ENCODE peak calls at places on chromosomes 11 and 22, in four cellular contexts. M is kidney, D is H9, Y is transverse colon. V is an unnamed sample.

GRCh38 chr11:58434217-58434616 is 6.3 kb upstream of the OR5B2 start:
- DNase-seq in M (no peak), Y (no peak), D (no peak), V (no peak)

GRCh38 chr22:32352681-32353080 is 5.0 kb upstream of the RFPL3 start:
- DNase-seq in D (no peak), M (no peak), Y (no peak), V (no peak)

GRCh38 chr11:57363131-57363530 is 17.8 kb downstream of the PRG3 start:
- DNase-seq in Y (no peak), D (no peak), M (no peak), V (no peak)

GRCh38 chr11:1205121-1205986 is 17.5 kb upstream of the MUC5B start:
- DNase-seq in Y (peak), D (peak), M (peak), V (peak)

GRCh38 chr11:33646629-33647028 is 54.0 kb downstream of the C11orf91 start:
- DNase-seq in Y (no peak), M (no peak), D (no peak), V (no peak)

GRCh38 chr11:97815667-97816066 is 1205.1 kb upstream of the CNTN5 start:
- DNase-seq in Y (no peak), D (no peak), M (no peak), V (no peak)

GRCh38 chr11:96964661-96965060 is 574.8 kb downstream of the JRKL start:
- DNase-seq in D (no peak), M (no peak), Y (no peak), V (no peak)

GRCh38 chr22:40414306-40414705 is 43.9 kb downstream of the SGSM3 start:
- DNase-seq in M (no peak), Y (no peak), D (no peak), V (no peak)

GRCh38 chr11:11706022-11706421 is 84.2 kb upstream of the GALNT18 start:
- DNase-seq in Y (no peak), M (no peak), D (peak), V (no peak)

GRCh38 chr11:85718126-85718943 is 32.3 kb upstream of the CCDC89 start:
- DNase-seq in M (no peak), D (no peak), Y (no peak), V (no peak)

GRCh38 chr11:46099973-46100335 is 21.3 kb downstream of the PHF21A start:
- DNase-seq in Y (no peak), D (no peak), M (no peak), V (no peak)

GRCh38 chr11:19739872-19740271 is 27.2 kb downstream of the NAV2 start:
- DNase-seq in D (peak), Y (peak), M (no peak), V (no peak)

GRCh38 chr11:101458161-101458560 is 125.6 kb downstream of the TRPC6 start:
- DNase-seq in D (no peak), Y (no peak), M (no peak), V (no peak)

GRCh38 chr11:57047610-57048009 is 58.9 kb downstream of the OR5AK2 start:
- DNase-seq in Y (no peak), M (no peak), D (no peak), V (no peak)

GRCh38 chr11:69924308-69925161 is 105.3 kb upstream of the FGF3 start:
- DNase-seq in M (peak), D (no peak), Y (no peak), V (no peak)

GRCh38 chr22:41976961-41977566 is 7.8 kb downstream of the SEPTIN3 start:
- DNase-seq in M (no peak), Y (no peak), D (no peak), V (no peak)

GRCh38 chr22:26612652-26613051 is 5.2 kb downstream of the CRYBB1 start:
- DNase-seq in M (no peak), D (no peak), Y (no peak), V (no peak)

GRCh38 chr11:68053981-68054812 is 15.4 kb downstream of the TCIRG1 start:
- DNase-seq in Y (no peak), M (no peak), D (no peak), V (no peak)

GRCh38 chr11:32584921-32585320 is 1.3 kb downstream of the EIF3M start:
- DNase-seq in M (no peak), D (no peak), Y (no peak), V (no peak)

GRCh38 chr11:97461934-97462333 is 1072.1 kb downstream of the JRKL start:
- DNase-seq in M (peak), Y (no peak), D (no peak), V (no peak)

GRCh38 chr11:73625690-73626318 is 20.6 kb upstream of the PLEKHB1 start:
- DNase-seq in Y (peak), M (peak), D (peak), V (no peak)

GRCh38 chr11:33258631-33259184 is 1.5 kb downstream of the HIPK3 start:
- DNase-seq in Y (no peak), M (no peak), D (no peak), V (no peak)

GRCh38 chr11:122141757-122142156 is 25.7 kb upstream of the BLID start:
- DNase-seq in Y (no peak), D (no peak), M (no peak), V (no peak)

GRCh38 chr11:68159161-68159560 is 38.0 kb upstream of the CHKA start:
- DNase-seq in Y (no peak), D (no peak), M (no peak), V (no peak)

GRCh38 chr11:104918113-104918824 is 20.0 kb upstream of the CASP12 start:
- DNase-seq in D (no peak), M (no peak), Y (no peak), V (no peak)

GRCh38 chr11:6249822-6250555 is 9.6 kb upstream of the CCKBR start:
- DNase-seq in Y (peak), M (no peak), D (no peak), V (no peak)

GRCh38 chr22:26894766-26895485 is 237.5 kb downstream of the MIAT start:
- DNase-seq in Y (no peak), M (no peak), D (no peak), V (peak)

GRCh38 chr11:14687943-14688627 is 44.5 kb downstream of the PDE3B start:
- DNase-seq in Y (no peak), D (no peak), M (no peak), V (no peak)

GRCh38 chr11:70397336-70397982 is 870 bp upstream of the CTTN start:
- DNase-seq in D (peak), Y (peak), M (no peak), V (no peak)

GRCh38 chr22:20479612-20480196 is 15.9 kb downstream of the KLHL22 start:
- DNase-seq in M (no peak), D (no peak), Y (no peak), V (no peak)

GRCh38 chr22:17563936-17564391 is 666 bp downstream of the SLC25A18 start:
- DNase-seq in M (peak), D (no peak), Y (peak), V (no peak)

GRCh38 chr22:24950272-24950902 is 2.1 kb upstream of the KIAA1671 start:
- DNase-seq in M (no peak), D (peak), Y (no peak), V (no peak)

GRCh38 chr22:25076281-25076680 is 123.4 kb upstream of the CRYBB3 start:
- DNase-seq in M (no peak), D (no peak), Y (no peak), V (no peak)

GRCh38 chr22:38074181-38075104 is 9.5 kb downstream of the SLC16A8 start:
- DNase-seq in Y (no peak), D (peak), M (peak), V (no peak)
- TF ChIP-seq CTCF in Y (peak), D (peak), M (no peak), V (peak)

GRCh38 chr11:3135491-3136440 is 29.3 kb downstream of the OSBPL5 start:
- DNase-seq in Y (peak), M (peak), D (peak), V (no peak)
- TF ChIP-seq CTCF in Y (no peak), M (no peak), D (peak), V (no peak)

DNA sequence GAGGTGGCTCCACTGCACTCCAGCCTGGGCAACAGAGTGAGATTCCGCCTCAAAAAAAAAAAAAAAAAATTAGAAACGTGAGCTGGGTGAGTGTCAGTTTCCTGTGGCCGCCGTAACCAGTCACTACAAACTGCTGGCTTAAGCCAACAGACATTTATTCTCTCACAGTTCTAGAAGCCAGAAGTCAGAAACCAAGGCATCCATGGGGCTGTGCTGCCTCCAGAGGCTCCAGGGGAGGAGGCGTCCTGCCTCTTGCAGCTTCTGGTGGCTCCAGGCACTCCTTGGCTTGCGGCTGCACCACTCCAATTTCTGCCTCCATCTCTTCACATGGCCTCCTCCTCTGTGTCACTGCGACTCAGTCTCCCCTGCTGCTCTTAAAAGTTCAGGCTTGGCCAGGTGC is 11.1 kb upstream of the KIAA0930 start:
- DNase-seq in M (no peak), D (no peak), Y (no peak), V (no peak)
- TF ChIP-seq CTCF in M (no peak), D (no peak), Y (no peak), V (no peak)

GRCh38 chr11:17932472-17932871 is 80.4 kb downstream of the SERGEF start:
- DNase-seq in Y (no peak), D (no peak), M (no peak), V (no peak)
- TF ChIP-seq CTCF in Y (no peak), D (peak), M (no peak), V (no peak)

GRCh38 chr22:30453731-30454510 is 17.9 kb downstream of the SEC14L3 start:
- DNase-seq in D (no peak), Y (no peak), M (no peak), V (no peak)
- TF ChIP-seq CTCF in D (peak), Y (no peak), M (no peak), V (no peak)

DNA sequence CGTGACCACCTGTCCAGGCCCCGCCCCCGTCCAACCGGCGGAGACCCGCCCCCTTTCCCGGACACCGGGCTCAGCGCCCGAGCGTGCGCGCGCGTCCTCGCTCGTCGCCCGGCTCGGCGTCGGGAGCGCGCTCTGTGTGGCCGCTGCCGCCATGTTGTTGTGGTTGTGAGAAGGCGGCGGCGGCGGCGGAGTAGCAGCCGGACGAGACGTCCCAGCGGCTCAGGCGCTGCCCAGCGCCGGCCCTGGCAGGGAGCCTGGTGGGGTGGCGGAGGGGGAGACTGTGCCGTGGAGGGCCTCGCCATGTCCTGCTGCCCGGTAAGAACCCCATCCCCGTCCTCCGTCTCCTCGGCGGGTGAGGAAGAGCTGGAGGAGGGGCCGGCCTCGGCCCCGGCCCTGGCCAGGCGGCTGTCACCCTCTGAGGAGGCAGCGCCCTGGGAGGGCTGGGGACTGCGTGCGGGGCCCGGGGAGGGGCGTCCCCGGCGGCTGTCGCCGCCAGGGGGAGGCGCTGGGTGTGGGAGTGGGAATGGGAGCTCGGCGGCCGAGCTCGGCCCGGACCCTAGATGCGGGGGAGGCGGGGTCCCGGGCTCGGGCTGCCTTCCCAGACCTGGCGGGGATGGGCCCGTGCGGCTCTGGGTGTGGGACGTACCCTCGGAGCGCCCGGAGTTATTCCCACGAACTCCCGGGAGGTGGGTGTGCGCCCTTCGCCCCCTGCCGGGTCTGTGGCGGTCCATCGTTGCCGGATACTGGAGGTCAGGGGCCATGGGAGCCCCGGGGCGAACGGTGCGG is at the start of gene MTMR3:
- DNase-seq in M (peak), Y (peak), D (peak), V (peak)
- TF ChIP-seq CTCF in M (peak), Y (peak), D (peak), V (peak)

GRCh38 chr11:75740681-75741080 is 23.0 kb downstream of the MOGAT2 start:
- DNase-seq in M (no peak), Y (no peak), D (no peak), V (no peak)
- TF ChIP-seq CTCF in M (no peak), Y (no peak), D (peak), V (no peak)